ENCODE peak calls at places on chromosomes 1 and 21, in five cellular contexts. P is T follicular helper cell; Z is activated CD8-positive, alpha-beta memory T cell treated with anti-CD3 and anti-CD28 coated beads, Interleukin-2, amount 50 U/mL, for 4 hours; V is stimulated activated CD8-positive, alpha-beta memory T cell treated with anti-CD3 and anti-CD28 coated beads, Interleukin-2, amount 100 ng/mL, for 48 hours; T is CD8-positive, alpha-beta T cell. K is an unnamed sample.

GRCh38 chr21:15732290-15732995 is 2.7 kb downstream of the USP25 start:
- DNase-seq in P (no peak), Z (no peak), V (no peak), T (no peak), K (no peak)

GRCh38 chr1:111789666-111790316 is 34.1 kb downstream of the DDX20 start:
- DNase-seq in P (no peak), Z (no peak), V (no peak), T (no peak), K (no peak)

GRCh38 chr1:6991271-6991670 is 206.0 kb downstream of the CAMTA1 start:
- DNase-seq in P (no peak), Z (no peak), V (no peak), T (no peak), K (peak)

GRCh38 chr1:232457607-232458006 is 172.3 kb downstream of the SIPA1L2 start:
- DNase-seq in P (no peak), Z (no peak), V (no peak), T (peak), K (no peak)

GRCh38 chr1:66598670-66599069 is 64.7 kb downstream of the SGIP1 start:
- DNase-seq in P (no peak), Z (no peak), V (no peak), T (no peak), K (no peak)

GRCh38 chr1:27656157-27656893 is 15.7 kb downstream of the IFI6 start:
- DNase-seq in P (no peak), Z (no peak), V (no peak), T (no peak), K (no peak)

GRCh38 chr1:7250826-7251800 is 465.9 kb downstream of the CAMTA1 start:
- DNase-seq in P (no peak), Z (no peak), V (no peak), T (no peak), K (no peak)

GRCh38 chr1:110626890-110627289 is 20.7 kb upstream of the KCNA2 start:
- DNase-seq in P (no peak), Z (no peak), V (no peak), T (no peak), K (no peak)

GRCh38 chr1:15328785-15329480 is 80.8 kb upstream of the EFHD2 start:
- DNase-seq in P (no peak), Z (no peak), V (no peak), T (no peak), K (no peak)

GRCh38 chr1:19049798-19050197 is 93.3 kb upstream of the IFFO2 start:
- DNase-seq in P (no peak), Z (no peak), V (no peak), T (no peak), K (no peak)

GRCh38 chr21:39610705-39611104 is 2.0 kb upstream of the B3GALT5 start:
- DNase-seq in P (no peak), Z (no peak), V (no peak), T (no peak), K (no peak)

GRCh38 chr1:43971336-43971980 is 1.6 kb downstream of the DPH2 start:
- DNase-seq in P (no peak), Z (no peak), V (no peak), T (no peak), K (no peak)

GRCh38 chr1:99669821-99670220 is 23.9 kb downstream of the PALMD start:
- DNase-seq in P (no peak), Z (no peak), V (no peak), T (no peak), K (no peak)

GRCh38 chr1:228646717-228647522 is 88.4 kb upstream of the RHOU start:
- DNase-seq in P (no peak), Z (peak), V (no peak), T (peak), K (no peak)

GRCh38 chr1:198600906-198601305 is 37.9 kb upstream of the PTPRC start:
- DNase-seq in P (no peak), Z (no peak), V (no peak), T (no peak), K (no peak)

GRCh38 chr21:43716376-43717165 is 2.4 kb upstream of the PDXK start:
- DNase-seq in P (no peak), Z (no peak), V (no peak), T (no peak), K (no peak)

GRCh38 chr1:220810179-220810653 is 23.5 kb downstream of the MTARC1 start:
- DNase-seq in P (peak), Z (peak), V (peak), T (peak), K (peak)

GRCh38 chr1:29703596-29703995 is 467.3 kb downstream of the PTPRU start:
- DNase-seq in P (no peak), Z (no peak), V (no peak), T (no peak), K (no peak)

GRCh38 chr1:228182296-228183030 is 16.9 kb downstream of the IBA57 start:
- DNase-seq in P (no peak), Z (no peak), V (no peak), T (no peak), K (no peak)

GRCh38 chr1:156797212-156797871 is 19.3 kb downstream of the SH2D2A start:
- DNase-seq in P (peak), Z (peak), V (no peak), T (peak), K (no peak)

GRCh38 chr1:182672487-182672836 is 11.9 kb downstream of the RGS8 start:
- DNase-seq in P (no peak), Z (no peak), V (no peak), T (no peak), K (no peak)

GRCh38 chr1:36557041-36558000 is 74.6 kb upstream of the CSF3R start:
- DNase-seq in P (no peak), Z (no peak), V (no peak), T (no peak), K (no peak)

GRCh38 chr1:102191723-102192122 is 195.0 kb upstream of the OLFM3 start:
- DNase-seq in P (no peak), Z (no peak), V (no peak), T (no peak), K (no peak)

GRCh38 chr1:91803847-91804545 is 82.0 kb downstream of the TGFBR3 start:
- DNase-seq in P (peak), Z (peak), V (peak), T (peak), K (no peak)

GRCh38 chr21:17858764-17859163 is 39.6 kb upstream of the C21orf91 start:
- DNase-seq in P (no peak), Z (no peak), V (no peak), T (no peak), K (no peak)

GRCh38 chr21:45378258-45378966 is 26.6 kb upstream of the COL18A1 start:
- DNase-seq in P (no peak), Z (no peak), V (no peak), T (no peak), K (no peak)